ENCODE peak calls at places on chromosome 12, in five cellular contexts. E is GDM1, X is iPS DF 6.9, C is AG04450, D is left lobe of liver. K is an unnamed sample.
A peak's percentile ranks its signal among the peaks of the same experiment; 100 is the strongest.

GRCh38 chr12:115337693-115338543 is 653.9 kb upstream of the TBX3 start:
- DNase-seq in E (no peak), X (no peak), C (peak; percentile 83), D (no peak), K (no peak)

GRCh38 chr12:127054531-127054930 is 1212.4 kb upstream of the TMEM132C start:
- DNase-seq in E (no peak), X (no peak), C (no peak), D (no peak), K (no peak)

GRCh38 chr12:96219700-96220206 is 25.6 kb downstream of the ELK3 start:
- DNase-seq in E (no peak), X (no peak), C (peak; percentile 93), D (no peak), K (peak; percentile 96)

GRCh38 chr12:27652174-27652763 is 44.0 kb upstream of the REP15 start:
- DNase-seq in E (peak; percentile 17), X (peak; percentile 75), C (peak; percentile 63), D (peak; percentile 51), K (no peak)

GRCh38 chr12:124588689-124589318 is 21.4 kb upstream of the NCOR2 start:
- DNase-seq in E (peak; percentile 58), X (no peak), C (no peak), D (no peak), K (no peak)

GRCh38 chr12:6056406-6057211 is 67.9 kb downstream of the VWF start:
- DNase-seq in E (no peak), X (no peak), C (no peak), D (no peak), K (no peak)

GRCh38 chr12:62802981-62803380 is 132.0 kb downstream of the PPM1H start:
- DNase-seq in E (peak; percentile 23), X (no peak), C (no peak), D (no peak), K (no peak)

GRCh38 chr12:56338643-56339422 is at the start of gene IL23A:
- DNase-seq in E (no peak), X (no peak), C (no peak), D (no peak), K (no peak)

GRCh38 chr12:51392556-51393237 is 1.5 kb upstream of the GALNT6 start:
- DNase-seq in E (no peak), X (no peak), C (no peak), D (no peak), K (peak; percentile 43)

GRCh38 chr12:12837025-12837872 is 24.1 kb downstream of the DDX47 start:
- DNase-seq in E (peak; percentile 10), X (peak; percentile 37), C (peak; percentile 44), D (no peak), K (no peak)

GRCh38 chr12:108665608-108666202 is 32.0 kb upstream of the SELPLG start:
- DNase-seq in E (no peak), X (no peak), C (no peak), D (no peak), K (no peak)

GRCh38 chr12:110012137-110012536 is 12.9 kb downstream of the ANKRD13A start:
- DNase-seq in E (no peak), X (no peak), C (no peak), D (peak; percentile 84), K (no peak)

GRCh38 chr12:13350946-13351345 is 154.4 kb downstream of the EMP1 start:
- DNase-seq in E (no peak), X (no peak), C (no peak), D (no peak), K (no peak)

GRCh38 chr12:117018276-117018675 is 80.9 kb downstream of the TESC start:
- DNase-seq in E (no peak), X (no peak), C (no peak), D (no peak), K (no peak)

GRCh38 chr12:66688836-66689439 is 10.1 kb upstream of the GRIP1 start:
- DNase-seq in E (no peak), X (peak; percentile 71), C (no peak), D (peak; percentile 46), K (peak; percentile 21)

GRCh38 chr12:116916714-116917114 is 6.0 kb downstream of the FBXW8 start:
- DNase-seq in E (no peak), X (no peak), C (peak; percentile 65), D (no peak), K (peak; percentile 91)

GRCh38 chr12:62760779-62761178 is 174.2 kb downstream of the PPM1H start:
- DNase-seq in E (no peak), X (no peak), C (no peak), D (no peak), K (no peak)

GRCh38 chr12:110670161-110670701 is 18.7 kb downstream of the HVCN1 start:
- DNase-seq in E (no peak), X (no peak), C (no peak), D (no peak), K (no peak)

GRCh38 chr12:51538149-51538548 is 52.9 kb upstream of the SCN8A start:
- DNase-seq in E (no peak), X (no peak), C (no peak), D (no peak), K (no peak)

GRCh38 chr12:69570000-69570516 is 15.2 kb upstream of the CCT2 start:
- DNase-seq in E (no peak), X (no peak), C (no peak), D (no peak), K (peak; percentile 35)

GRCh38 chr12:110344657-110345056 is 58.9 kb downstream of the ANAPC7 start:
- DNase-seq in E (no peak), X (no peak), C (no peak), D (no peak), K (no peak)

GRCh38 chr12:96416033-96416790 is 16.0 kb upstream of the CDK17 start:
- DNase-seq in E (no peak), X (no peak), C (peak; percentile 60), D (no peak), K (no peak)

GRCh38 chr12:111038941-111039340 is 118.6 kb upstream of the MYL2 start:
- DNase-seq in E (no peak), X (no peak), C (no peak), D (no peak), K (no peak)

GRCh38 chr12:104291867-104292524 is 11.5 kb upstream of the EID3 start:
- DNase-seq in E (no peak), X (no peak), C (no peak), D (no peak), K (no peak)

GRCh38 chr12:48567731-48568130 is 2.1 kb downstream of the LALBA start:
- DNase-seq in E (no peak), X (no peak), C (no peak), D (no peak), K (no peak)

GRCh38 chr12:12032771-12033588 is 37.8 kb upstream of the BCL2L14 start:
- DNase-seq in E (peak; percentile 31), X (peak; percentile 79), C (peak; percentile 76), D (peak; percentile 75), K (peak; percentile 53)

GRCh38 chr12:124347805-124348658 is 53.1 kb downstream of the RFLNA start:
- DNase-seq in E (no peak), X (no peak), C (no peak), D (no peak), K (no peak)

GRCh38 chr12:49546481-49546880 is 7.7 kb downstream of the KCNH3 start:
- DNase-seq in E (no peak), X (no peak), C (no peak), D (no peak), K (no peak)

GRCh38 chr12:1935700-1936378 is 17.4 kb upstream of the CACNA2D4 start:
- DNase-seq in E (no peak), X (no peak), C (no peak), D (peak; percentile 66), K (no peak)

GRCh38 chr12:58557156-58557555 is 363.1 kb downstream of the LRIG3 start:
- DNase-seq in E (no peak), X (no peak), C (peak; percentile 45), D (no peak), K (no peak)

GRCh38 chr12:14850929-14851663 is 7.8 kb upstream of the ART4 start:
- DNase-seq in E (no peak), X (no peak), C (no peak), D (no peak), K (no peak)

GRCh38 chr12:40801861-40802260 is 109.6 kb downstream of the CNTN1 start:
- DNase-seq in E (no peak), X (no peak), C (no peak), D (no peak), K (no peak)

GRCh38 chr12:69658203-69658602 is 40.9 kb downstream of the BEST3 start:
- DNase-seq in E (no peak), X (no peak), C (no peak), D (no peak), K (no peak)

GRCh38 chr12:121613424-121613823 is 12.9 kb upstream of the ORAI1 start:
- DNase-seq in E (no peak), X (no peak), C (no peak), D (no peak), K (no peak)

GRCh38 chr12:92961949-92962348 is 32.9 kb upstream of the EEA1 start:
- DNase-seq in E (no peak), X (no peak), C (no peak), D (no peak), K (no peak)

GRCh38 chr12:74441872-74442271 is 95.8 kb upstream of the ATXN7L3B start:
- DNase-seq in E (no peak), X (peak; percentile 11), C (no peak), D (no peak), K (no peak)

GRCh38 chr12:113136128-113136989 is 798 bp upstream of the RASAL1 start:
- DNase-seq in E (no peak), X (no peak), C (no peak), D (no peak), K (no peak)

GRCh38 chr12:11477110-11477509 is 81.7 kb upstream of the PRB2 start:
- DNase-seq in E (no peak), X (no peak), C (no peak), D (no peak), K (no peak)

GRCh38 chr12:28575593-28576205 is 385.4 kb downstream of the CCDC91 start:
- DNase-seq in E (no peak), X (no peak), C (no peak), D (no peak), K (no peak)